ENCODE peak calls at places on chromosomes 3 and 15, in four cellular contexts. G, Q, W and L are unnamed samples.

GRCh38 chr3:16496008-16496407 is 17.5 kb downstream of the RFTN1 start:
- DNase-seq in W (no peak), Q (no peak), G (no peak), L (no peak)

GRCh38 chr3:71416868-71417267 is 166.7 kb downstream of the FOXP1 start:
- DNase-seq in Q (no peak), G (no peak), W (no peak), L (no peak)

GRCh38 chr3:60703008-60703407 is 548.2 kb downstream of the FHIT start:
- DNase-seq in W (no peak), G (no peak), Q (no peak), L (no peak)

GRCh38 chr3:29701326-29701983 is 420.6 kb downstream of the RBMS3 start:
- DNase-seq in Q (no peak), G (no peak), W (no peak), L (no peak)

GRCh38 chr3:185728630-185729334 is 96.1 kb downstream of the IGF2BP2 start:
- DNase-seq in G (no peak), Q (no peak), W (no peak), L (no peak)

GRCh38 chr15:63870403-63871209 is 36.9 kb upstream of the HERC1 start:
- DNase-seq in G (no peak), W (no peak), Q (no peak), L (no peak)

GRCh38 chr3:141915766-141916165 is 39.3 kb downstream of the ATP1B3 start:
- DNase-seq in G (no peak), W (no peak), Q (no peak), L (no peak)

GRCh38 chr3:179590669-179591068 is 13.8 kb downstream of the MRPL47 start:
- DNase-seq in Q (no peak), W (no peak), G (no peak), L (no peak)

GRCh38 chr15:67808821-67809220 is 16.5 kb upstream of the SKOR1 start:
- DNase-seq in W (no peak), Q (no peak), G (no peak), L (no peak)

GRCh38 chr15:77070180-77070499 is 769 bp downstream of the TSPAN3 start:
- DNase-seq in G (no peak), W (no peak), Q (no peak), L (no peak)

GRCh38 chr3:151085889-151086483 is 522 bp downstream of the MED12L start:
- DNase-seq in Q (no peak), W (no peak), G (peak; percentile 16), L (no peak)

GRCh38 chr3:122687298-122687697 is 6.7 kb downstream of the PARP14 start:
- DNase-seq in Q (no peak), G (no peak), W (no peak), L (no peak)

GRCh38 chr3:129211772-129212171 is 28.1 kb upstream of the CNBP start:
- DNase-seq in W (no peak), Q (no peak), G (no peak), L (no peak)

GRCh38 chr15:63372018-63372705 is 9.5 kb downstream of the CA12 start:
- DNase-seq in Q (no peak), G (no peak), W (no peak), L (no peak)

GRCh38 chr3:142945023-142945422 is 18.5 kb downstream of the PAQR9 start:
- DNase-seq in Q (no peak), W (no peak), G (no peak), L (no peak)

GRCh38 chr3:28590216-28590615 is 241.6 kb upstream of the AZI2 start:
- DNase-seq in W (no peak), Q (no peak), G (no peak), L (no peak)

GRCh38 chr3:149181179-149181578 is 40.5 kb downstream of the CP start:
- DNase-seq in Q (no peak), W (no peak), G (no peak), L (no peak)

GRCh38 chr15:39204031-39204430 is 376.8 kb upstream of the THBS1 start:
- DNase-seq in G (no peak), Q (no peak), W (no peak), L (no peak)

GRCh38 chr15:72358121-72358520 is 17.7 kb downstream of the HEXA start:
- DNase-seq in G (peak; percentile 52), W (no peak), Q (no peak), L (no peak)

GRCh38 chr15:23447107-23447500 is at the start of gene GOLGA6L2:
- DNase-seq in W (no peak), G (peak; percentile 8), Q (no peak), L (no peak)

GRCh38 chr3:157180262-157180661 is 20.3 kb upstream of the CCNL1 start:
- DNase-seq in Q (no peak), W (no peak), G (no peak), L (no peak)

GRCh38 chr15:101445562-101446526 is 43.7 kb downstream of the PCSK6 start:
- DNase-seq in Q (no peak), G (no peak), W (no peak), L (no peak)

GRCh38 chr3:179768080-179768479 is 115.2 kb downstream of the USP13 start:
- DNase-seq in Q (no peak), W (no peak), G (peak; percentile 59), L (peak; percentile 23)

GRCh38 chr3:159669753-159670152 is 318.9 kb upstream of the IL12A start:
- DNase-seq in W (no peak), Q (no peak), G (no peak), L (no peak)

GRCh38 chr3:45185461-45185860 is 39.3 kb upstream of the CDCP1 start:
- DNase-seq in W (no peak), G (no peak), Q (no peak), L (no peak)

GRCh38 chr15:37122703-37123102 is 22.4 kb upstream of the MEIS2 start:
- DNase-seq in W (no peak), G (peak; percentile 55), Q (no peak), L (peak; percentile 39)

GRCh38 chr3:121232309-121233225 is 313.2 kb downstream of the POLQ start:
- DNase-seq in Q (no peak), G (no peak), W (no peak), L (no peak)

GRCh38 chr3:127566801-127567200 is 23.7 kb downstream of the TPRA1 start:
- DNase-seq in W (no peak), G (peak; percentile 74), Q (no peak), L (no peak)

GRCh38 chr3:157311633-157312365 is 124.9 kb upstream of the PTX3 start:
- DNase-seq in Q (no peak), W (no peak), G (no peak), L (no peak)

GRCh38 chr3:57061556-57061955 is 1.1 kb downstream of the SPATA12 start:
- DNase-seq in G (no peak), W (no peak), Q (no peak), L (no peak)